ENCODE peak calls at places on chromosomes 12 and 14, in four cellular contexts. One of them, this sample, is unnamed.
A peak's percentile ranks its signal among the peaks of the same experiment; 100 is the strongest.

GRCh38 chr14:101544550-101544949 is 16.7 kb upstream of the DIO3 start:
- DNase-seq in tibial artery: no peak
- DNase-seq in Peyer's patch: no peak
- DNase-seq in heart right ventricle: no peak
- DNase-seq in this sample: no peak

GRCh38 chr12:70190252-70191010 is 52.8 kb upstream of the CNOT2 start:
- DNase-seq in tibial artery: no peak
- DNase-seq in Peyer's patch: no peak
- DNase-seq in heart right ventricle: no peak
- DNase-seq in this sample: peak; percentile 21

GRCh38 chr14:58626441-58626840 is 11.3 kb upstream of the DACT1 start:
- DNase-seq in tibial artery: no peak
- DNase-seq in Peyer's patch: no peak
- DNase-seq in heart right ventricle: no peak
- DNase-seq in this sample: peak; percentile 69

GRCh38 chr14:55336161-55336560 is 64.9 kb downstream of the FBXO34 start:
- DNase-seq in tibial artery: no peak
- DNase-seq in Peyer's patch: no peak
- DNase-seq in heart right ventricle: no peak
- DNase-seq in this sample: no peak

GRCh38 chr12:108832208-108832607 is 25.2 kb downstream of the SSH1 start:
- DNase-seq in tibial artery: no peak
- DNase-seq in Peyer's patch: no peak
- DNase-seq in heart right ventricle: no peak
- DNase-seq in this sample: no peak

GRCh38 chr14:102020058-102020971 is 55.9 kb downstream of the DYNC1H1 start:
- DNase-seq in tibial artery: no peak
- DNase-seq in Peyer's patch: no peak
- DNase-seq in heart right ventricle: no peak
- DNase-seq in this sample: peak; percentile 94

GRCh38 chr14:54094765-54095164 is 138.1 kb upstream of the BMP4 start:
- DNase-seq in tibial artery: no peak
- DNase-seq in Peyer's patch: no peak
- DNase-seq in heart right ventricle: no peak
- DNase-seq in this sample: no peak

GRCh38 chr12:49979791-49980190 is 7.0 kb downstream of the AQP6 start:
- DNase-seq in tibial artery: no peak
- DNase-seq in Peyer's patch: no peak
- DNase-seq in heart right ventricle: no peak
- DNase-seq in this sample: no peak

GRCh38 chr12:25052191-25053020 is 103.5 kb upstream of the BCAT1 start:
- DNase-seq in tibial artery: no peak
- DNase-seq in Peyer's patch: peak; percentile 67
- DNase-seq in heart right ventricle: peak; percentile 15
- DNase-seq in this sample: no peak

GRCh38 chr14:68144051-68144681 is 324.6 kb downstream of the RAD51B start:
- DNase-seq in tibial artery: peak; percentile 73
- DNase-seq in Peyer's patch: no peak
- DNase-seq in heart right ventricle: peak; percentile 9
- DNase-seq in this sample: peak; percentile 11

GRCh38 chr14:55848964-55849363 is 269.0 kb downstream of the KTN1 start:
- DNase-seq in tibial artery: no peak
- DNase-seq in Peyer's patch: no peak
- DNase-seq in heart right ventricle: no peak
- DNase-seq in this sample: no peak

GRCh38 chr12:122837306-122838265 is 2.3 kb downstream of the HIP1R start:
- DNase-seq in tibial artery: no peak
- DNase-seq in Peyer's patch: no peak
- DNase-seq in heart right ventricle: no peak
- DNase-seq in this sample: no peak

GRCh38 chr14:99566390-99567354 is 37.3 kb downstream of the CCDC85C start:
- DNase-seq in tibial artery: no peak
- DNase-seq in Peyer's patch: no peak
- DNase-seq in heart right ventricle: no peak
- DNase-seq in this sample: no peak

GRCh38 chr14:53032161-53032803 is 81.4 kb upstream of the FERMT2 start:
- DNase-seq in tibial artery: no peak
- DNase-seq in Peyer's patch: no peak
- DNase-seq in heart right ventricle: peak; percentile 43
- DNase-seq in this sample: peak; percentile 88

DNA sequence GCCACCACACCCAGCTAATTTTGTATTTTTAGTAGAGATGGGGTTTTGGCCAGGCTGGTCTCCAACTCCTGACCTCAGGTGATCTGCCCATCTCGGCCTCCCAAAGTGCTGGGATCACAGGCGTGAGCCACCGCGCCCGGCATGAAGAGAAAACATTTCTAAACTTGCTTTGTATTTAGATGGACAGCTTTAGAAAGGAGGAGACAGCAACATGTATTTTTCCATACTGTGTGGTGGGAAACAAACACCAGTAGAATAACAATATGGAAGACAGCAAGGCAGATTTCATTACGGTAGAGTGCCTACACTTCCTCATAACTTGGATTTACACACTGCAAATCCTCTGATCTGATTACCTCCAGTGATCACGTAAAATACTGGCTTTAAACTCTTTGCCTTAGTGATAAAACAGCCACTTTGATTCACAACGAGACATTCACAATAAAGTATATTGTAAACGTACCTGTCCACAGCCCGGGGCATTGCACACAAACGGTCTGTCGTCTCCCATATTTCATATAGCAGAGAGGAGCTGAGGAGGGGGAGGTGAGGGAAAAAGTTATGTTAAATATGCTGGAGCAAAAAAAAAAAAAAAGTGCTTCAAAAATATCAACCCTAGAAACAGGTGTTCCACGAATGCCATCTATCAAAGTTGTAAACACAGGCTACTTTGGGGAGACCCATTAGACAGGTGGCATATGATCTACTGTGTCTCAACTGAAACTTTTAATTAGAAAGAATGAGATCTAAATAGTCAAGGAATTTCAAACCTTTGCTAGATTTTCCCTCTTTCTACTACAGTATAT is 25.5 kb downstream of the ATF7 start:
- DNase-seq in tibial artery: no peak
- DNase-seq in Peyer's patch: no peak
- DNase-seq in heart right ventricle: no peak
- DNase-seq in this sample: no peak
- H3K27ac ChIP-seq in tibial artery: peak overlapping the region; percentile 56
- H3K27ac ChIP-seq in Peyer's patch: no peak overlapping the region
- H3K27ac ChIP-seq in heart right ventricle: peak overlapping the region; percentile 27
- H3K27ac ChIP-seq in this sample: no peak overlapping the region

GRCh38 chr12:2225736-2226135 is 172.9 kb downstream of the CACNA1C start:
- DNase-seq in tibial artery: no peak
- DNase-seq in Peyer's patch: no peak
- DNase-seq in heart right ventricle: no peak
- DNase-seq in this sample: peak; percentile 78

GRCh38 chr12:2215709-2216560 is 163.1 kb downstream of the CACNA1C start:
- DNase-seq in tibial artery: no peak
- DNase-seq in Peyer's patch: no peak
- DNase-seq in heart right ventricle: no peak
- DNase-seq in this sample: peak; percentile 57

DNA sequence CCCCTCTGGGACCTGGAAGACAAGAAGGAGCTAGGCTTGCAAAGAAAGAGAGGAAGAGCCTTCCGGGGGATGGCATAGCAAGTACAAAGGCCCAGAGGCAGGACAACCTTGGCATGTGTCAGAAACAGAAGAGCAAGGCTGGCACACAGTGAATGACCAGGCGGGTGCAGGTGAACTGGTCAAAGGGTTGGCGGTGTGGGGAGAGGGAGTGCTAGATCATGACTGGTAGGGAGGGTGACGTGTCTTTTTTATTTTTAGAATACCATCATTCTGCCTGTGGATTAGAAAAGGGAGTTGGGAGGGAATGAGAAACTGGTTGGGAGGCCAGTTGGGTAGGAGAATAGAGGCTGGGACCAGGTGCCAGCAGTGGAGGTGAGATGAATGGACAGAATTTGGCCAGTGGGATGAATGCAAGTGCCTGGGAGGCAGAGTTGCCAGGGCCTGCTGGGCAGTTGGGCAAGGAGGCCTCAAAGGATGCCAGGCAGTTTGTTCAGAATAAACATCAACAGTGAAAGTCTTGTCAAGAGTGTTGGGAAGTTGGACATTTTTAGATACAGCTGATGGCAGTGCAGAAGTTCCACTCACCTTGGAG is 168.3 kb downstream of the CACNA1C start:
- DNase-seq in tibial artery: no peak
- DNase-seq in Peyer's patch: no peak
- DNase-seq in heart right ventricle: no peak
- DNase-seq in this sample: no peak
- H3K27ac ChIP-seq in tibial artery: no peak overlapping the region
- H3K27ac ChIP-seq in Peyer's patch: no peak overlapping the region
- H3K27ac ChIP-seq in heart right ventricle: peak overlapping the region; percentile 66
- H3K27ac ChIP-seq in this sample: no peak overlapping the region

GRCh38 chr12:113186033-113186365 is 478 bp downstream of the RITA1 start:
- DNase-seq in tibial artery: no peak
- DNase-seq in Peyer's patch: no peak
- DNase-seq in heart right ventricle: no peak
- DNase-seq in this sample: peak; percentile 18

GRCh38 chr12:113183030-113183589 is 2.2 kb downstream of the DDX54 start:
- DNase-seq in tibial artery: no peak
- DNase-seq in Peyer's patch: no peak
- DNase-seq in heart right ventricle: no peak
- DNase-seq in this sample: no peak

GRCh38 chr12:113184900-113185179 is 438 bp downstream of the DDX54 start:
- DNase-seq in tibial artery: peak; percentile 89
- DNase-seq in Peyer's patch: peak; percentile 87
- DNase-seq in heart right ventricle: peak; percentile 88
- DNase-seq in this sample: peak; percentile 86

GRCh38 chr12:113185180-113186032 is at the start of the genes DDX54 and RITA1:
- DNase-seq in tibial artery: peak; percentile 65
- DNase-seq in Peyer's patch: peak; percentile 84
- DNase-seq in heart right ventricle: peak; percentile 84
- DNase-seq in this sample: peak; percentile 61

GRCh38 chr12:113184098-113184899 is 979 bp downstream of the DDX54 start:
- DNase-seq in tibial artery: no peak
- DNase-seq in Peyer's patch: no peak
- DNase-seq in heart right ventricle: no peak
- DNase-seq in this sample: no peak
- H3K27ac ChIP-seq in tibial artery: peak overlapping the region; percentile 97
- H3K27ac ChIP-seq in Peyer's patch: peak overlapping the region; percentile 99
- H3K27ac ChIP-seq in heart right ventricle: peak overlapping the region; percentile 96
- H3K27ac ChIP-seq in this sample: peak overlapping the region; percentile 39

GRCh38 chr14:21236948-21237797 is 32.1 kb downstream of the HNRNPC start:
- DNase-seq in tibial artery: no peak
- DNase-seq in Peyer's patch: no peak
- DNase-seq in heart right ventricle: no peak
- DNase-seq in this sample: no peak

GRCh38 chr14:21234112-21234511 is 35.1 kb downstream of the HNRNPC start:
- DNase-seq in tibial artery: no peak
- DNase-seq in Peyer's patch: no peak
- DNase-seq in heart right ventricle: no peak
- DNase-seq in this sample: no peak

GRCh38 chr14:21231020-21231652 is 38.1 kb downstream of the HNRNPC start:
- DNase-seq in tibial artery: no peak
- DNase-seq in Peyer's patch: no peak
- DNase-seq in heart right ventricle: no peak
- DNase-seq in this sample: no peak

GRCh38 chr14:21229821-21230220 is 39.4 kb downstream of the HNRNPC start:
- DNase-seq in tibial artery: no peak
- DNase-seq in Peyer's patch: no peak
- DNase-seq in heart right ventricle: no peak
- DNase-seq in this sample: no peak

DNA sequence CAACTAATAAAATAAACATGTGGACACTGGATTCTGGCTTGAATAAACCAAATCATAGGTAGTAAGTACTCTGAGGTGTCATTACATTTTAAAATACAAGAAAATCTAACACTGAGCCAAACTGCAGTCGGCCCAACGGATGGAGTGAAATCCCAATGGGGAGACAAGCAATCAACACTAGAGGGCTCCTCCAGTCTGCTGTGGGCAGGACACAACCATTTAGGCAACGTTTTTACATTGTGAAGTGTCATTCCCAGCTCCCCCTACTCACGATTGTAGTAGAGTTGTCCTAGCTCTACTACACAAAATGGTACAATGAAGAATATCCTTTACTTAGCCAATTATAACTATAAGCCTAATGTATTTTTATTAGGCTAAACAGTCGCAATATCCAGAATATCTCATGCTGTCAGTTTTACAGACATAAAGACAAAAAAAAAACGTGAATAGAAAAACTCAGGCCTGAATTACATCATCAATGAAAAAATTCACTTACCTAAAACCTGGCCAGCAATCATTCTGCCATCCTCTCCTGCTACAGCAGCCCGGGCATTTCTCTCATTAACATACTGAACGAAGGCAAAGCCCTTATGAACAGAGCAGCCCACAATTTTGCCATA is 35.7 kb downstream of the HNRNPC start:
- DNase-seq in tibial artery: no peak
- DNase-seq in Peyer's patch: no peak
- DNase-seq in heart right ventricle: no peak
- DNase-seq in this sample: no peak
- H3K27ac ChIP-seq in tibial artery: no peak overlapping the region
- H3K27ac ChIP-seq in Peyer's patch: no peak overlapping the region
- H3K27ac ChIP-seq in heart right ventricle: no peak overlapping the region
- H3K27ac ChIP-seq in this sample: no peak overlapping the region